ENCODE peak calls at places on chromosomes 11 and 22, in six cellular contexts. One of them, this sample, is unnamed.

GRCh38 chr11:18368236-18368635 is 26.1 kb upstream of the LDHA start:
- DNase-seq in colonic mucosa: no peak
- DNase-seq in ovary: no peak
- DNase-seq in PC-3: no peak
- DNase-seq in upper lobe of right lung: no peak
- DNase-seq in tibial artery: no peak
- DNase-seq in this sample: no peak

GRCh38 chr11:7348432-7349298 is 97.0 kb downstream of the SYT9 start:
- DNase-seq in colonic mucosa: no peak
- DNase-seq in ovary: no peak
- DNase-seq in PC-3: peak; percentile 14
- DNase-seq in upper lobe of right lung: no peak
- DNase-seq in tibial artery: no peak
- DNase-seq in this sample: no peak

GRCh38 chr11:64751580-64751979 is 7.6 kb upstream of the RASGRP2 start:
- DNase-seq in colonic mucosa: no peak
- DNase-seq in ovary: no peak
- DNase-seq in PC-3: no peak
- DNase-seq in upper lobe of right lung: no peak
- DNase-seq in tibial artery: no peak
- DNase-seq in this sample: no peak

GRCh38 chr11:1484716-1485503 is 1.7 kb downstream of the MOB2 start:
- DNase-seq in colonic mucosa: peak; percentile 49
- DNase-seq in ovary: no peak
- DNase-seq in PC-3: no peak
- DNase-seq in upper lobe of right lung: peak; percentile 59
- DNase-seq in tibial artery: peak; percentile 88
- DNase-seq in this sample: no peak

GRCh38 chr11:120515186-120515723 is 3.7 kb downstream of the GRIK4 start:
- DNase-seq in colonic mucosa: no peak
- DNase-seq in ovary: no peak
- DNase-seq in PC-3: no peak
- DNase-seq in upper lobe of right lung: peak; percentile 25
- DNase-seq in tibial artery: peak; percentile 40
- DNase-seq in this sample: no peak

GRCh38 chr22:24128631-24129601 is 52.4 kb upstream of the SUSD2 start:
- DNase-seq in colonic mucosa: no peak
- DNase-seq in ovary: no peak
- DNase-seq in PC-3: no peak
- DNase-seq in upper lobe of right lung: no peak
- DNase-seq in tibial artery: no peak
- DNase-seq in this sample: no peak

GRCh38 chr22:40485813-40486610 is 115.6 kb downstream of the SGSM3 start:
- DNase-seq in colonic mucosa: no peak
- DNase-seq in ovary: no peak
- DNase-seq in PC-3: no peak
- DNase-seq in upper lobe of right lung: no peak
- DNase-seq in tibial artery: no peak
- DNase-seq in this sample: peak; percentile 29

GRCh38 chr11:126115820-126116319 is 53.2 kb upstream of the CDON start:
- DNase-seq in colonic mucosa: peak; percentile 72
- DNase-seq in ovary: peak; percentile 82
- DNase-seq in PC-3: peak; percentile 88
- DNase-seq in upper lobe of right lung: peak; percentile 84
- DNase-seq in tibial artery: peak; percentile 89
- DNase-seq in this sample: peak; percentile 67

GRCh38 chr11:11731311-11732083 is 109.7 kb upstream of the GALNT18 start:
- DNase-seq in colonic mucosa: no peak
- DNase-seq in ovary: no peak
- DNase-seq in PC-3: peak; percentile 65
- DNase-seq in upper lobe of right lung: no peak
- DNase-seq in tibial artery: no peak
- DNase-seq in this sample: no peak

GRCh38 chr22:47112994-47113879 is 350.8 kb downstream of the TBC1D22A start:
- DNase-seq in colonic mucosa: no peak
- DNase-seq in ovary: no peak
- DNase-seq in PC-3: no peak
- DNase-seq in upper lobe of right lung: no peak
- DNase-seq in tibial artery: peak; percentile 60
- DNase-seq in this sample: no peak

GRCh38 chr22:17232406-17232805 is 13.2 kb upstream of the ADA2 start:
- DNase-seq in colonic mucosa: no peak
- DNase-seq in ovary: no peak
- DNase-seq in PC-3: no peak
- DNase-seq in upper lobe of right lung: no peak
- DNase-seq in tibial artery: no peak
- DNase-seq in this sample: no peak

GRCh38 chr11:63818609-63819008 is 5.4 kb downstream of the SPINDOC start:
- DNase-seq in colonic mucosa: no peak
- DNase-seq in ovary: no peak
- DNase-seq in PC-3: no peak
- DNase-seq in upper lobe of right lung: no peak
- DNase-seq in tibial artery: no peak
- DNase-seq in this sample: no peak

GRCh38 chr22:49788492-49788891 is 39.2 kb downstream of the BRD1 start:
- DNase-seq in colonic mucosa: peak; percentile 46
- DNase-seq in ovary: no peak
- DNase-seq in PC-3: no peak
- DNase-seq in upper lobe of right lung: no peak
- DNase-seq in tibial artery: peak; percentile 83
- DNase-seq in this sample: peak; percentile 52

GRCh38 chr22:30931541-30932300 is 36.9 kb downstream of the MORC2 start:
- DNase-seq in colonic mucosa: no peak
- DNase-seq in ovary: no peak
- DNase-seq in PC-3: no peak
- DNase-seq in upper lobe of right lung: no peak
- DNase-seq in tibial artery: no peak
- DNase-seq in this sample: no peak

GRCh38 chr11:91373497-91373896 is 851.1 kb upstream of the FAT3 start:
- DNase-seq in colonic mucosa: no peak
- DNase-seq in ovary: no peak
- DNase-seq in PC-3: peak; percentile 32
- DNase-seq in upper lobe of right lung: no peak
- DNase-seq in tibial artery: no peak
- DNase-seq in this sample: no peak

GRCh38 chr11:34790620-34791019 is 125.6 kb downstream of the APIP start:
- DNase-seq in colonic mucosa: no peak
- DNase-seq in ovary: no peak
- DNase-seq in PC-3: peak; percentile 16
- DNase-seq in upper lobe of right lung: no peak
- DNase-seq in tibial artery: no peak
- DNase-seq in this sample: no peak

GRCh38 chr11:129374993-129375721 is 491 bp upstream of the BARX2 start:
- DNase-seq in colonic mucosa: peak; percentile 82
- DNase-seq in ovary: no peak
- DNase-seq in PC-3: peak; percentile 56
- DNase-seq in upper lobe of right lung: peak; percentile 68
- DNase-seq in tibial artery: no peak
- DNase-seq in this sample: peak; percentile 42

GRCh38 chr11:66701432-66702240 is 23.9 kb upstream of the RBM4B start:
- DNase-seq in colonic mucosa: peak; percentile 43
- DNase-seq in ovary: no peak
- DNase-seq in PC-3: no peak
- DNase-seq in upper lobe of right lung: no peak
- DNase-seq in tibial artery: no peak
- DNase-seq in this sample: no peak

GRCh38 chr11:100340416-100341323 is 346.4 kb upstream of the ARHGAP42 start:
- DNase-seq in colonic mucosa: no peak
- DNase-seq in ovary: no peak
- DNase-seq in PC-3: no peak
- DNase-seq in upper lobe of right lung: no peak
- DNase-seq in tibial artery: no peak
- DNase-seq in this sample: no peak

GRCh38 chr11:19398273-19398672 is 157.5 kb upstream of the E2F8 start:
- DNase-seq in colonic mucosa: no peak
- DNase-seq in ovary: no peak
- DNase-seq in PC-3: no peak
- DNase-seq in upper lobe of right lung: no peak
- DNase-seq in tibial artery: no peak
- DNase-seq in this sample: no peak

GRCh38 chr11:110907629-110908028 is 195.4 kb upstream of the ARHGAP20 start:
- DNase-seq in colonic mucosa: peak; percentile 65
- DNase-seq in ovary: no peak
- DNase-seq in PC-3: peak; percentile 87
- DNase-seq in upper lobe of right lung: no peak
- DNase-seq in tibial artery: no peak
- DNase-seq in this sample: no peak

GRCh38 chr11:83948205-83948604 is 662.0 kb upstream of the CCDC90B start:
- DNase-seq in colonic mucosa: no peak
- DNase-seq in ovary: no peak
- DNase-seq in PC-3: no peak
- DNase-seq in upper lobe of right lung: no peak
- DNase-seq in tibial artery: no peak
- DNase-seq in this sample: no peak

GRCh38 chr11:2932850-2933251 is 3.6 kb upstream of the PHLDA2 start:
- DNase-seq in colonic mucosa: peak; percentile 21
- DNase-seq in ovary: no peak
- DNase-seq in PC-3: peak; percentile 58
- DNase-seq in upper lobe of right lung: peak; percentile 65
- DNase-seq in tibial artery: peak; percentile 70
- DNase-seq in this sample: no peak

GRCh38 chr11:93051181-93051580 is 81.7 kb downstream of the MTNR1B start:
- DNase-seq in colonic mucosa: no peak
- DNase-seq in ovary: no peak
- DNase-seq in PC-3: no peak
- DNase-seq in upper lobe of right lung: no peak
- DNase-seq in tibial artery: no peak
- DNase-seq in this sample: no peak

GRCh38 chr22:45516923-45517675 is 14.4 kb downstream of the FBLN1 start:
- DNase-seq in colonic mucosa: no peak
- DNase-seq in ovary: no peak
- DNase-seq in PC-3: no peak
- DNase-seq in upper lobe of right lung: no peak
- DNase-seq in tibial artery: no peak
- DNase-seq in this sample: no peak

GRCh38 chr11:76629133-76629852 is 41.3 kb downstream of the LRRC32 start:
- DNase-seq in colonic mucosa: no peak
- DNase-seq in ovary: peak; percentile 37
- DNase-seq in PC-3: no peak
- DNase-seq in upper lobe of right lung: no peak
- DNase-seq in tibial artery: peak; percentile 85
- DNase-seq in this sample: peak; percentile 47

GRCh38 chr11:19723572-19724342 is 11.1 kb downstream of the NAV2 start:
- DNase-seq in colonic mucosa: no peak
- DNase-seq in ovary: no peak
- DNase-seq in PC-3: peak; percentile 84
- DNase-seq in upper lobe of right lung: peak; percentile 70
- DNase-seq in tibial artery: peak; percentile 83
- DNase-seq in this sample: no peak

GRCh38 chr11:6674198-6674597 is 8.9 kb downstream of the MRPL17 start:
- DNase-seq in colonic mucosa: no peak
- DNase-seq in ovary: no peak
- DNase-seq in PC-3: no peak
- DNase-seq in upper lobe of right lung: no peak
- DNase-seq in tibial artery: no peak
- DNase-seq in this sample: no peak

GRCh38 chr11:128451651-128452470 is 135.5 kb downstream of the ETS1 start:
- DNase-seq in colonic mucosa: peak; percentile 63
- DNase-seq in ovary: peak; percentile 52
- DNase-seq in PC-3: no peak
- DNase-seq in upper lobe of right lung: peak; percentile 81
- DNase-seq in tibial artery: peak; percentile 83
- DNase-seq in this sample: no peak

GRCh38 chr22:30224161-30224857 is 22.2 kb downstream of the LIF start:
- DNase-seq in colonic mucosa: no peak
- DNase-seq in ovary: no peak
- DNase-seq in PC-3: peak; percentile 79
- DNase-seq in upper lobe of right lung: no peak
- DNase-seq in tibial artery: no peak
- DNase-seq in this sample: no peak

GRCh38 chr11:16382638-16383380 is 26.5 kb upstream of the SOX6 start:
- DNase-seq in colonic mucosa: no peak
- DNase-seq in ovary: no peak
- DNase-seq in PC-3: no peak
- DNase-seq in upper lobe of right lung: no peak
- DNase-seq in tibial artery: no peak
- DNase-seq in this sample: no peak

DNA sequence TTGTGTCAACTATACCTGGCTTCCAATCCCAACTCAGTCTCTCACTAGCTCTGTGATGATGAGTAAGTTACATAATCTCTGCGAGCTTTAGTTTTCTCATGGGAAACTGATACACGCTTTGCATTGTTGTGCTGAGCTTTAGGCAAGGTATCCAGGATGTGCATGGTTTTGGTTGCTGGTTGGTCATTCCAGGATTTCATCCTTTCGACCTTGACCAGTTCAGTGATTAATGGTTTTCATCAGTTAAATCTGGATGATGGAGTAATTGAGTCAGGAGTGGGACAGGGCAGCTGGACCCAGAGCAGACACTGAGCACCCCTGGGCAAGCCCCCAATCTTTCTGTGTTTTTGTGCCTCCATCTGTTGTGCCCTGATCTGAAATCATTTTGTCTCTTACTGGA is 417.3 kb upstream of the CADM1 start:
- DNase-seq in colonic mucosa: no peak
- DNase-seq in ovary: no peak
- DNase-seq in PC-3: no peak
- DNase-seq in upper lobe of right lung: no peak
- DNase-seq in tibial artery: no peak
- DNase-seq in this sample: no peak
- H3K27ac ChIP-seq in colonic mucosa: no peak overlapping the region
- H3K27ac ChIP-seq in ovary: no peak overlapping the region
- H3K27ac ChIP-seq in PC-3: no peak overlapping the region
- H3K27ac ChIP-seq in upper lobe of right lung: no peak overlapping the region
- H3K27ac ChIP-seq in tibial artery: no peak overlapping the region
- H3K27ac ChIP-seq in this sample: no peak overlapping the region

DNA sequence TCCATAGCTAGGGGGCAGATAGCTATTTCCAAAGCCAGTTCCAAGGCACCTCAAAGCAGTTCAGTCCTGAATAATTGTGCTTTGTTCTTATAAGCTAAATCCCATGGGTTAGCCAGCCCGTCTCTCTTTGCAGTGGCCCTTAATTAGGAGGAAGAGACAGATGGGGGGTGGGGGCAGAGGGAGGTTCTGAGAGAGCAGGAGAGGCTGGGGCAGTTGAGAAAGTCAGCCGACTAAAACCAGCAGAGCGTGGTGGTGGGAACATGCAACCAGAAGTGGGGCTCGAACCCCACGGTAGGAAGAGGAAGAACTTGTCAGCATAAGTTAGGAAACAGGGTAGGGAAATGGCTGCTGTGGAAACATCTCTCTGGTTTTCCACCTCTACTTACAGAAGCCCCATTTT is 10.9 kb upstream of the SCN4B start:
- DNase-seq in colonic mucosa: no peak
- DNase-seq in ovary: no peak
- DNase-seq in PC-3: no peak
- DNase-seq in upper lobe of right lung: no peak
- DNase-seq in tibial artery: no peak
- DNase-seq in this sample: no peak
- H3K27me3 ChIP-seq in colonic mucosa: no peaks in the 10 kb centered on the region
- H3K27me3 ChIP-seq in ovary: no peaks in the 10 kb centered on the region
- H3K27me3 ChIP-seq in PC-3: peaks cover 75% of the 10 kb centered on the region
- H3K27me3 ChIP-seq in upper lobe of right lung: no peaks in the 10 kb centered on the region
- H3K27me3 ChIP-seq in tibial artery: no peaks in the 10 kb centered on the region
- H3K27me3 ChIP-seq in this sample: no peaks in the 10 kb centered on the region

GRCh38 chr11:14537134-14537599 is 17.0 kb upstream of the PSMA1 start:
- DNase-seq in colonic mucosa: peak; percentile 53
- DNase-seq in ovary: peak; percentile 22
- DNase-seq in PC-3: peak; percentile 55
- DNase-seq in upper lobe of right lung: no peak
- DNase-seq in tibial artery: no peak
- DNase-seq in this sample: no peak
- H3K4me3 ChIP-seq in colonic mucosa: no peak overlapping the region
- H3K4me3 ChIP-seq in ovary: no peak overlapping the region
- H3K4me3 ChIP-seq in PC-3: no peak overlapping the region
- H3K4me3 ChIP-seq in upper lobe of right lung: no peak overlapping the region
- H3K4me3 ChIP-seq in tibial artery: no peak overlapping the region
- H3K4me3 ChIP-seq in this sample: no peak overlapping the region

GRCh38 chr11:103532133-103532788 is 423.0 kb downstream of the DYNC2H1 start:
- DNase-seq in colonic mucosa: no peak
- DNase-seq in ovary: no peak
- DNase-seq in PC-3: peak; percentile 95
- DNase-seq in upper lobe of right lung: no peak
- DNase-seq in tibial artery: no peak
- DNase-seq in this sample: no peak
- H3K27ac ChIP-seq in colonic mucosa: no peak overlapping the region
- H3K27ac ChIP-seq in ovary: no peak overlapping the region
- H3K27ac ChIP-seq in PC-3: peak overlapping the region; percentile 57
- H3K27ac ChIP-seq in upper lobe of right lung: no peak overlapping the region
- H3K27ac ChIP-seq in tibial artery: no peak overlapping the region
- H3K27ac ChIP-seq in this sample: no peak overlapping the region

This sample was measured in gastrocnemius medialis.